ENCODE peak calls at places on chromosomes 12 and 14, in four cellular contexts. Z is right cardiac atrium; M is activated CD8-positive, alpha-beta memory T cell treated with anti-CD3 and anti-CD28 coated beads, Interleukin-2, amount 50 U/mL, for 48 hours; B is HuH-7.5. C is an unnamed sample.

GRCh38 chr14:93369393-93370266 is 22.6 kb downstream of the COX8C start:
- DNase-seq in Z (no peak), M (no peak), B (no peak), C (no peak)

GRCh38 chr12:91994208-91994797 is 151.3 kb downstream of the BTG1 start:
- DNase-seq in Z (no peak), M (no peak), B (no peak), C (no peak)

GRCh38 chr14:69613312-69614073 is 2.1 kb downstream of the SUSD6 start:
- DNase-seq in Z (no peak), M (no peak), B (no peak), C (no peak)

GRCh38 chr14:64095620-64096019 is 198.6 kb downstream of the ESR2 start:
- DNase-seq in Z (no peak), M (no peak), B (no peak), C (no peak)

GRCh38 chr12:18723752-18724151 is 14.1 kb downstream of the PLCZ1 start:
- DNase-seq in Z (no peak), M (no peak), B (no peak), C (no peak)

GRCh38 chr14:90111895-90112534 is 50.2 kb downstream of the KCNK13 start:
- DNase-seq in Z (no peak), M (no peak), B (no peak), C (no peak)

GRCh38 chr12:93733928-93734327 is 56.8 kb downstream of the CRADD start:
- DNase-seq in Z (no peak), M (no peak), B (no peak), C (no peak)

GRCh38 chr14:85357120-85357519 is 172.8 kb upstream of the FLRT2 start:
- DNase-seq in Z (no peak), M (no peak), B (no peak), C (no peak)

GRCh38 chr14:36857842-36858445 is 196.3 kb downstream of the PAX9 start:
- DNase-seq in Z (no peak), M (no peak), B (no peak), C (no peak)

GRCh38 chr12:21962236-21962635 is 21.0 kb upstream of the ABCC9 start:
- DNase-seq in Z (no peak), M (no peak), B (no peak), C (no peak)

GRCh38 chr12:69497308-69498026 is 27.3 kb downstream of the FRS2 start:
- DNase-seq in Z (no peak), M (no peak), B (no peak), C (no peak)

C was measured in osteocyte.